ENCODE peak calls at places on chromosomes 11 and 22, in four cellular contexts. C is WERI-Rb-1; X is CD8-positive, alpha-beta T cell; M is pancreas. T is an unnamed sample.

GRCh38 chr22:20464096-20464614 is 26.5 kb upstream of the SCARF2 start:
- DNase-seq in M (no peak), C (no peak), X (peak; percentile 52), T (peak; percentile 58)

GRCh38 chr11:124839972-124840621 is 25.1 kb upstream of the ROBO3 start:
- DNase-seq in C (no peak), M (no peak), X (no peak), T (no peak)

GRCh38 chr11:103494491-103494890 is 385.3 kb downstream of the DYNC2H1 start:
- DNase-seq in M (no peak), X (no peak), C (no peak), T (no peak)

GRCh38 chr11:78217650-78218541 is 29.2 kb downstream of the USP35 start:
- DNase-seq in X (no peak), M (no peak), C (no peak), T (no peak)

GRCh38 chr11:130465259-130465658 is 16.8 kb downstream of the ADAMTS15 start:
- DNase-seq in X (no peak), M (no peak), C (no peak), T (no peak)

GRCh38 chr11:119473226-119473625 is 50.3 kb upstream of the THY1 start:
- DNase-seq in X (no peak), C (no peak), M (no peak), T (no peak)

GRCh38 chr11:134414036-134414731 is 2.1 kb upstream of the B3GAT1 start:
- DNase-seq in C (no peak), X (no peak), M (no peak), T (no peak)

GRCh38 chr22:39013923-39014722 is at the start of gene APOBEC3C:
- DNase-seq in X (peak; percentile 63), C (peak; percentile 72), M (peak; percentile 60), T (peak; percentile 42)

GRCh38 chr22:46076651-46077339 is 73.5 kb upstream of the PPARA start:
- DNase-seq in C (no peak), M (no peak), X (no peak), T (no peak)

GRCh38 chr11:61080526-61080925 is 21.8 kb upstream of the CD5 start:
- DNase-seq in C (no peak), M (no peak), X (no peak), T (peak; percentile 50)

GRCh38 chr11:90476442-90477007 is 253.7 kb upstream of the CHORDC1 start:
- DNase-seq in M (peak; percentile 15), C (peak; percentile 44), X (no peak), T (no peak)

GRCh38 chr11:65444314-65445051 is 21.9 kb downstream of the NEAT1 start:
- DNase-seq in C (no peak), M (no peak), X (no peak), T (no peak)

GRCh38 chr11:33868646-33869461 is 23.0 kb downstream of the LMO2 start:
- DNase-seq in X (no peak), C (no peak), M (no peak), T (no peak)

GRCh38 chr22:42662114-42663021 is 13.2 kb upstream of the CYB5R3 start:
- DNase-seq in C (peak; percentile 80), X (peak; percentile 73), M (peak; percentile 67), T (peak; percentile 77)

GRCh38 chr11:132244871-132245557 is 874.6 kb downstream of the NTM start:
- DNase-seq in C (no peak), M (no peak), X (no peak), T (no peak)

GRCh38 chr11:76257040-76257730 is 50.9 kb upstream of the WNT11 start:
- DNase-seq in M (no peak), X (no peak), C (no peak), T (no peak)

GRCh38 chr11:91946397-91947090 is 278.1 kb upstream of the FAT3 start:
- DNase-seq in X (no peak), C (no peak), M (no peak), T (no peak)

GRCh38 chr22:26884921-26885320 is 227.5 kb downstream of the MIAT start:
- DNase-seq in M (no peak), X (no peak), C (no peak), T (no peak)

GRCh38 chr22:39280250-39280649 is 35.5 kb upstream of the PDGFB start:
- DNase-seq in C (no peak), M (no peak), X (no peak), T (no peak)

GRCh38 chr22:39731881-39732555 is 161.5 kb downstream of the CACNA1I start:
- DNase-seq in M (no peak), C (peak; percentile 34), X (no peak), T (no peak)

GRCh38 chr22:27204817-27205216 is 547.4 kb downstream of the MIAT start:
- DNase-seq in C (no peak), M (no peak), X (no peak), T (no peak)

GRCh38 chr11:133606122-133606521 is 73.8 kb upstream of the OPCML start:
- DNase-seq in C (no peak), X (no peak), M (no peak), T (no peak)

GRCh38 chr11:62976109-62976508 is 8.7 kb downstream of the SLC22A6 start:
- DNase-seq in C (no peak), X (no peak), M (no peak), T (no peak)

GRCh38 chr22:24390576-24390975 is 36.8 kb upstream of the ADORA2A start:
- DNase-seq in X (no peak), C (no peak), M (no peak), T (no peak)

GRCh38 chr11:84089072-84090057 is 803.2 kb upstream of the CCDC90B start:
- DNase-seq in X (no peak), C (no peak), M (peak; percentile 18), T (no peak)
- H3K27ac ChIP-seq in X (no peak overlapping the region), C (no peak overlapping the region), M (no peak overlapping the region), T (no peak overlapping the region)

GRCh38 chr22:30668306-30668655 is 606 bp upstream of the DUSP18 start:
- DNase-seq in X (no peak), M (no peak), C (no peak), T (no peak)

GRCh38 chr22:30665266-30665665 is 2.4 kb downstream of the DUSP18 start:
- DNase-seq in C (no peak), X (no peak), M (no peak), T (no peak)

GRCh38 chr22:30667092-30667485 is 586 bp downstream of the DUSP18 start:
- DNase-seq in M (no peak), C (no peak), X (no peak), T (no peak)

GRCh38 chr22:30665786-30666185 is 1.9 kb downstream of the DUSP18 start:
- DNase-seq in M (no peak), X (no peak), C (no peak), T (no peak)

DNA sequence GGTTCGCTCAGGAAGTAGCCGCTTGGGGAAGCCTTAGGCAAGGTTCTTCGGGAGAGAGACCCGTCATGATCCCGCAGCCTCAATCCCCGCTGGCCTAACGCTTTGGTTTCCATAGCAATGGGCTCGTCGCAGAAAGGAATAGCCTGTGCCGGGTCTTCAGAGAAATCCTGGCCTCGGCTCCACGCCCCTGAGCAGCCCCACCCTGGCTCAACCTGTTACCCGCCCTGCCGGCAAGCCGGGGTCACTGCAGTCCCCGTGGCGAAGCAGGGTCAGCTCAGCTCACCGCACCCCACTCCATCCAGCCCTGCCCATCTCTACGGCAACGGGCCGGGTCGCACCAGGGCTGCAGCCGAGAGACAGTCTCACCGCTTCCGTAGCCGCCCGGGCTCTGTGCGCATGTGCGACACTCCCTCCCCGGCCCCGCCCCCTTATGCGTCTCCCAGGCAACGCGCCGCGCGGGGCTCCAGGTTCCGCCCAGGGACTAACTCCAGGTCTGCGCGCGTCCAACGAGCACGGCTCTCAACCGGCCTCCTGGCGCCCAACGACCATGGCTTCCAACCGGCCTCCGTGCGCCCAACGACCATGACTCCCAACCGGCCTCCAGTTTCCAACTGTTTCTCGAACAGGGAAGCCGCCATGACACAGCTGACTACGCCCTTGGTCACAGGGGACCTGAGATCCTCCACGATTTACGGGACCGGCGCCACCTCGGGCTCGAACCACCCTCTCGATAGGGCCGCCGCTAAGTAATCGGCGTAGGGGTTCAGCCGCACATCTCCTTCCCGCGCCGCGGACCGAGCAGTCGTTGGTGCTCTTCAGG is at the start of gene DUSP18:
- DNase-seq in M (peak; percentile 91), C (peak; percentile 97), X (peak; percentile 95), T (peak; percentile 92)
- TF ChIP-seq CTCF in M (peak; percentile 8), C (peak; percentile 59), X (no peak), T (no peak)

DNA sequence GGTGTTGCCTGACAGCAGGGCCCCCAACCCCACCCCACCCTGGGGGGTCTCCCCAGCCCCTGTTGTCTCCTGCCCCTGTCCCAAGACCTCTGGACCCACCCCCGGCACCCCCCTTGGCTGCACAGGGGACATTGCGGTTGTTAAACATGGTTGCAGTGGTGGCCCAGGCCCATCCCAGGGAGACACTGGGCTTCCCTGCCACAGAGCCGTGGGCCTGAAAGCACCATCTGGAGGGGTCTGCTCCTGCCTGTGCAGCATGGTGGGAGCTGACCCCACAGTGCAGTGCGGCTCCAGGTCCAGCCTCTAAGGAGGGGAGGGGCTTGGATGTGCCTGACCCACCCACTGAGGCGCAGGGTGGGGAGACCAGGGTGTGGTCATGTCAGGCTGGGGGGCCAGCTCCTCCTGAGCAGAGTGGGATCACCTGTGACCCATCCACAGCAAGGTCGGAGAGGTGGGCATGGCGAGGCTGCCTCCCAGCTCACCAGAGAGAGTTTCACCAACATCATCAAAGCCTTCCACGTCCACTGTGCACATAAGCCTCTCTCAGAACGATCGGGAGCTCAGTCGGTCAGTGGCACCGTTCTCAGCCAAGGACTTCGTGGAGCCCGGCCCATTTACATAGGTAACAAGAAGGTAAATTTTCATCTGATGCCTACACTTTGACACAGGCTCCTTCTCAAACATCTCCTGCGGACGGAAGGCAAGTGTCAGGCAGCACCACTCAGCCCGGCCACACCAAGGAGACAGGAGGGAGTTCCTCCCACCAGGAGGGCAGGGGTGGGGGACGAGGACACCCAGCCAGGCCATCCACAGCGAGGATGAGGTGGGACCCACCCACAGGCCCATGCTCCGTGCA is 201.1 kb downstream of the BRD1 start:
- DNase-seq in C (no peak), X (no peak), M (no peak), T (no peak)
- H3K27ac ChIP-seq in C (no peak overlapping the region), X (no peak overlapping the region), M (no peak overlapping the region), T (no peak overlapping the region)

GRCh38 chr11:111298466-111299110 is at the start of gene POU2AF3:
- DNase-seq in X (no peak), C (no peak), M (no peak), T (no peak)

GRCh38 chr11:111300569-111300968 is 2.2 kb downstream of the POU2AF3 start:
- DNase-seq in M (no peak), X (no peak), C (no peak), T (no peak)

GRCh38 chr11:111297696-111298095 is 650 bp upstream of the POU2AF3 start:
- DNase-seq in X (no peak), M (no peak), C (no peak), T (no peak)

GRCh38 chr11:111301004-111301839 is 2.9 kb downstream of the POU2AF3 start:
- DNase-seq in X (no peak), C (no peak), M (no peak), T (no peak)

DNA sequence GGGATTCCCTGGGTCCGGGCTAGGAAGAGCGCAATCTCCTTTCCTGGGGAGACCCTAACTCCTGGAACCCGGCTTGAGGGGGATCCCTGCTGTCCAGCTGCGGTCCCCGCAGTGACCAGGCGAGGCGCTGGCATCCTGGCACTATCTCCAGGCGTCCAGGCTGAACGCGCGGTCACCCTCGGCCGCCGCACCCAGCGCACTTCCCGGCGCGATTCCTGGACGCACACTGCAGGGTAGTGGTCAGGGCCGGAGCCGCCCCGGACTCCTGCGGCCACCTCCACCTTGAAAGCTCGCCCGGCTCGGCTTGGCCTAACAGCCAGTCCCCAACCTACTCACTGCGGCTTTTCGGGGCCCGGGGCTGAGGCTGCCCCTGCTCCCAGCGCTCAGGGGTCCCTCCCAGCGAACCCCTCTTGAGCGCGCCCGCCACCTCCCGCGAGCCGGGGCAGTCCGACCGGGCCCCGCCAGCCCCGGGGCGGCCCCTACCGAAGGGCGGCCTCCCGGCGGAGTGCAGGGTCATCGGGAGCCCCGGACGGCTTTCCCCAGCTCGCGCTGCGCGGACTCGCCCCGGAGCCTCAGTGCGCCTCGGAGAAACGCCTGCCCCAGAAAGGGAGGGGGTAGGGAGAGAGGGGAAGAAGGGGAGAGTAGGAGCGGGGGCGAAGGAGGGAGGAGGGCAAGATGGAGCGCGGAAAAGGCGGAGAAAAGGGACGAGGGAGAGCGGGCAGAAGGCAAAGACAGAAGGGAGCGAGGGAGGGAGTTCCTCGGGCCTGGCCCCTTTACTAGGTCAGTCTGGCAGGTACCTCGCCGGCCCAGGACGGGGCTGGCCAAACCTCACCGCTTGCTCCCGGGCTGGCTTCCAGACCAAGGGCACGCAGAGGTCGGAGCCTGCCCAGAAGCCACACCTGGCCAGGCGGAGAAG is 1.0 kb downstream of the POU2AF3 start:
- DNase-seq in M (peak; percentile 69), C (peak; percentile 53), X (no peak), T (no peak)
- TF ChIP-seq CTCF in M (peak; percentile 47), C (peak; percentile 60), X (no peak), T (no peak)